ENCODE peak calls at places on chromosomes 11 and 22, in six cellular contexts. H is fibroblast of lung, F is lower leg skin, S is transverse colon, A is AG10803, K is AG09309. E is an unnamed sample.

GRCh38 chr22:21443735-21444421 is 23.3 kb upstream of the TMEM191C start:
- DNase-seq in K (no peak), A (no peak), H (no peak), S (no peak), F (peak; percentile 9), E (no peak)

GRCh38 chr22:44544523-44545433 is 46.7 kb upstream of the RTL6 start:
- DNase-seq in F (no peak), S (no peak), A (no peak), K (no peak), H (no peak), E (no peak)

GRCh38 chr11:75526192-75526541 is 426 bp upstream of the GDPD5 start:
- DNase-seq in F (peak; percentile 28), H (no peak), S (no peak), K (no peak), A (no peak), E (no peak)

GRCh38 chr11:73157141-73158010 is 15.3 kb upstream of the FCHSD2 start:
- DNase-seq in F (no peak), S (peak; percentile 35), A (peak; percentile 73), K (peak; percentile 50), H (peak; percentile 82), E (no peak)

GRCh38 chr11:85725510-85726258 is 39.7 kb upstream of the CCDC89 start:
- DNase-seq in K (peak; percentile 71), S (no peak), A (peak; percentile 92), H (peak; percentile 97), F (no peak), E (peak; percentile 87)

GRCh38 chr11:91394718-91395414 is 829.8 kb upstream of the FAT3 start:
- DNase-seq in S (no peak), F (no peak), A (no peak), K (no peak), H (no peak), E (no peak)

GRCh38 chr11:65782816-65783228 is 2.0 kb upstream of the AP5B1 start:
- DNase-seq in S (peak; percentile 19), H (no peak), K (no peak), A (no peak), F (no peak), E (no peak)

GRCh38 chr11:110093407-110094297 is 460 bp downstream of the ZC3H12C start:
- DNase-seq in S (peak; percentile 61), F (peak; percentile 37), K (no peak), H (peak; percentile 51), A (peak; percentile 68), E (peak; percentile 48)

GRCh38 chr11:100774859-100775258 is 87.8 kb downstream of the ARHGAP42 start:
- DNase-seq in F (no peak), S (no peak), A (no peak), K (no peak), H (no peak), E (peak; percentile 20)

GRCh38 chr11:75084883-75085282 is 11.8 kb downstream of the OR2AT4 start:
- DNase-seq in K (no peak), S (no peak), A (no peak), H (no peak), F (no peak), E (no peak)

GRCh38 chr11:46555269-46556054 is 38.4 kb downstream of the AMBRA1 start:
- DNase-seq in K (peak; percentile 46), A (peak; percentile 75), H (peak; percentile 24), S (no peak), F (no peak), E (peak; percentile 22)

GRCh38 chr11:216081-216974 is 8.8 kb downstream of the RIC8A start:
- DNase-seq in H (no peak), K (no peak), S (no peak), F (no peak), A (no peak), E (no peak)

GRCh38 chr11:111797145-111797581 is 31.0 kb upstream of the PPP2R1B start:
- DNase-seq in A (peak; percentile 16), K (no peak), F (no peak), S (peak; percentile 12), H (peak; percentile 41), E (no peak)

GRCh38 chr22:18023509-18024275 is 669 bp downstream of the MICAL3 start:
- DNase-seq in H (peak; percentile 89), F (peak; percentile 79), K (peak; percentile 53), S (peak; percentile 90), A (peak; percentile 91), E (peak; percentile 39)

GRCh38 chr22:46085831-46086576 is 64.3 kb upstream of the PPARA start:
- DNase-seq in H (peak; percentile 86), F (peak; percentile 83), K (peak; percentile 77), S (peak; percentile 93), A (peak; percentile 94), E (no peak)

GRCh38 chr22:44847380-44847779 is 95.0 kb downstream of the ARHGAP8 start:
- DNase-seq in H (no peak), A (no peak), F (no peak), K (no peak), S (no peak), E (no peak)

GRCh38 chr11:134850566-134850965 is 438.5 kb upstream of the B3GAT1 start:
- DNase-seq in A (no peak), S (no peak), K (no peak), F (no peak), H (no peak), E (no peak)

GRCh38 chr11:19344661-19345518 is 104.1 kb upstream of the E2F8 start:
- DNase-seq in F (no peak), A (peak; percentile 38), K (no peak), H (peak; percentile 20), S (peak; percentile 29), E (peak; percentile 19)

GRCh38 chr11:1254086-1254648 is 31.3 kb downstream of the MUC5B start:
- DNase-seq in K (no peak), A (no peak), H (no peak), S (no peak), F (no peak), E (no peak)

GRCh38 chr11:1256257-1257045 is 33.6 kb downstream of the MUC5B start:
- DNase-seq in H (no peak), F (no peak), K (no peak), S (no peak), A (no peak), E (no peak)

GRCh38 chr11:1253103-1253485 is 30.2 kb downstream of the MUC5B start:
- DNase-seq in A (no peak), S (no peak), H (no peak), K (no peak), F (no peak), E (no peak)

GRCh38 chr11:1254733-1255132 is 31.9 kb downstream of the MUC5B start:
- DNase-seq in H (no peak), F (no peak), S (no peak), A (no peak), K (no peak), E (no peak)

GRCh38 chr11:1255151-1255550 is 32.3 kb downstream of the MUC5B start:
- DNase-seq in K (no peak), S (no peak), F (no peak), A (no peak), H (no peak), E (no peak)
- TF ChIP-seq CTCF in K (no peak), S (no peak), F (no peak), A (no peak), H (no peak), E (no peak)

GRCh38 chr11:61277186-61277972 is 17.7 kb downstream of the VWCE start:
- DNase-seq in S (no peak), H (no peak), A (no peak), K (no peak), F (no peak), E (no peak)

GRCh38 chr11:61277973-61278565 is 17.0 kb downstream of the VWCE start:
- DNase-seq in H (no peak), A (no peak), F (no peak), K (no peak), S (no peak), E (no peak)

GRCh38 chr11:61281581-61282250 is 13.4 kb downstream of the VWCE start:
- DNase-seq in H (peak; percentile 22), F (no peak), S (peak; percentile 81), K (no peak), A (no peak), E (no peak)

GRCh38 chr11:61280883-61281580 is 14.1 kb downstream of the VWCE start:
- DNase-seq in K (no peak), A (no peak), S (no peak), F (no peak), H (no peak), E (no peak)

DNA sequence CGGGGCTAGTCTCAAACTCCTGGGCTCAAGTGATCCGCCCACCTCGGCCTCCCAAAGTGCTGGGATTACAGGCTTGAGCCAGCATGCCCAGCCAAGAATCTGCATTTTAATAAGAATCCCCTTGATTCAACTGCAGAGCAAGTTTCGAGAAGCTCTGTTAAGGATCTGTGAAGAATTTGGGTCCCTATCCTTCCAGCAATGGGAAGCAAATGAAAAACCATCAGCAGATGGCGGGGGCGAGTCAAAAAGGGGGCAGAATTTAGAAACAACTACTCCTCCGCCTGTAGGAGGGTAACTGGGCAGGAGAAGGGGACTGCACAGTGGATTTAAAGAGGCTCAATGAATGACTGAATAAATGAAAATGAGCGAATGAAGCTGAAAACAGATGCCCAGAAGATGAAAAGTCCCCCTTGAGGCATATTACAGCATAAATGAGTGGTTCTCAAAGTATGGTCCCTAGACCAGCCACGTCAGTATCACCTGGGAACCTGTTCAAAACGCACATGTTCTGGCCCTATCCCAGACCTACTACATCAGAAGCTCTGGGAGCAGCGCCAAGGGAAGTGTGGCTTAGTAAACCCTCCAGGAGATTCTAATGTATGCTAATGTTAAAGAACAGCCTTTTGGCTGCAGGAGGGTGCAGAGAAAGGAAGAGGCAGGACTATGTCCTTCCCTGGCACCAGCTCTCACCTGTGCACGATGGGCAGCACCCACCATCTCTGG is 15.0 kb downstream of the VWCE start:
- DNase-seq in S (no peak), F (peak; percentile 69), H (peak; percentile 46), K (no peak), A (no peak), E (peak; percentile 57)
- TF ChIP-seq CTCF in S (no peak), F (no peak), H (no peak), K (no peak), A (no peak), E (no peak)

GRCh38 chr22:33917744-33918406 is 2.4 kb downstream of the LARGE1 start:
- DNase-seq in K (no peak), S (no peak), A (peak; percentile 32), H (peak; percentile 27), F (no peak), E (no peak)
- TF ChIP-seq CTCF in K (peak; percentile 21), S (peak; percentile 26), A (peak; percentile 52), H (peak; percentile 46), F (no peak), E (peak; percentile 16)

DNA sequence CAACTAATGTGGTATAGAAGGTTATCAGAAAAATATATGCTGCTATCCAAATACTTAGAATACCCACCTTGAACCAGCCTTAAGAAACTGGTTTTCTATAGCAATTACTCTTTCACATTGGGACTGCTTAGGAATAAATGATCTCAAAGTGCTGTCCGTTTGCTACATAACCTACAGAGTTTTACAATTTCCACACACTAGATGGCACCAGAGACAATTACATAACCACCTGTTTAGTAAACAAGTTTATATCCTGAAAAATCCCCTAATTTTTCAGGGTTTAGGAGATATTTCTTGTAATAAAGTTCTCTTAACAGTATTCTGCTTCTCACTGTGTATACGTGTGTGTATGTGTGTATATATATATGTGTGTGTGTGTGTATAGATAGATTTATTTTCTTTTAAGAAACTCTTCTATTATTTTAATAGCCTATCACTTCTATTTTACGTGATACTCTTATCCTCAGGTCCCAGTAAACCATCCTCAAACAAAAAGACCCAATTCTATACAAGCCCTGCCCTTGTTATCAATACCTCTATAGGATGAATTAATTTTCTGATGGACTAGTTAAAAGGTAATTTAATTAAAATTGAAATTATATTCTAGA is 6.7 kb upstream of the OR5I1 start:
- DNase-seq in S (no peak), H (peak; percentile 1), A (peak; percentile 21), F (no peak), K (no peak), E (no peak)
- TF ChIP-seq CTCF in S (no peak), H (no peak), A (peak; percentile 48), F (no peak), K (peak; percentile 14), E (no peak)